ENCODE peak calls at places on chromosome 1, in five cellular contexts. One of them, this sample, is unnamed. For H3K4me1, the result is how much of the 10 kb centered on the place peaks cover.

GRCh38 chr1:63487336-63488065 is 35.5 kb downstream of the ITGB3BP start:
- DNase-seq in Peyer's patch: no peak
- DNase-seq in CD8-positive, alpha-beta memory T cell: no peak
- DNase-seq in IMR-90: peak
- DNase-seq in breast epithelium: no peak
- DNase-seq in this sample: no peak

GRCh38 chr1:58402444-58402843 is 144.1 kb downstream of the OMA1 start:
- DNase-seq in Peyer's patch: no peak
- DNase-seq in CD8-positive, alpha-beta memory T cell: no peak
- DNase-seq in IMR-90: peak
- DNase-seq in breast epithelium: no peak
- DNase-seq in this sample: no peak

GRCh38 chr1:187971851-187972250 is 1143.1 kb downstream of the PLA2G4A start:
- DNase-seq in Peyer's patch: no peak
- DNase-seq in CD8-positive, alpha-beta memory T cell: no peak
- DNase-seq in IMR-90: no peak
- DNase-seq in breast epithelium: no peak
- DNase-seq in this sample: no peak

GRCh38 chr1:228031276-228031995 is 24.6 kb downstream of the WNT3A start:
- DNase-seq in Peyer's patch: peak
- DNase-seq in CD8-positive, alpha-beta memory T cell: no peak
- DNase-seq in IMR-90: no peak
- DNase-seq in breast epithelium: peak
- DNase-seq in this sample: no peak

GRCh38 chr1:32771561-32772280 is 45.4 kb downstream of the YARS1 start:
- DNase-seq in Peyer's patch: no peak
- DNase-seq in CD8-positive, alpha-beta memory T cell: no peak
- DNase-seq in IMR-90: no peak
- DNase-seq in breast epithelium: no peak
- DNase-seq in this sample: no peak

GRCh38 chr1:211472724-211473123 is 19.2 kb downstream of the RD3 start:
- DNase-seq in Peyer's patch: no peak
- DNase-seq in CD8-positive, alpha-beta memory T cell: no peak
- DNase-seq in IMR-90: no peak
- DNase-seq in breast epithelium: no peak
- DNase-seq in this sample: no peak

GRCh38 chr1:53899206-53899628 is 5.2 kb downstream of the DIO1 start:
- DNase-seq in Peyer's patch: no peak
- DNase-seq in CD8-positive, alpha-beta memory T cell: no peak
- DNase-seq in IMR-90: peak
- DNase-seq in breast epithelium: no peak
- DNase-seq in this sample: no peak

GRCh38 chr1:7704214-7705047 is 66.7 kb upstream of the VAMP3 start:
- DNase-seq in Peyer's patch: peak
- DNase-seq in CD8-positive, alpha-beta memory T cell: peak
- DNase-seq in IMR-90: peak
- DNase-seq in breast epithelium: peak
- DNase-seq in this sample: peak

GRCh38 chr1:156591181-156591431 is 470 bp upstream of the NAXE start:
- DNase-seq in Peyer's patch: no peak
- DNase-seq in CD8-positive, alpha-beta memory T cell: no peak
- DNase-seq in IMR-90: no peak
- DNase-seq in breast epithelium: peak
- DNase-seq in this sample: no peak

GRCh38 chr1:53643881-53644390 is 95.0 kb downstream of the GLIS1 start:
- DNase-seq in Peyer's patch: peak
- DNase-seq in CD8-positive, alpha-beta memory T cell: no peak
- DNase-seq in IMR-90: no peak
- DNase-seq in breast epithelium: peak
- DNase-seq in this sample: no peak

GRCh38 chr1:56106551-56107277 is 472.6 kb downstream of the PLPP3 start:
- DNase-seq in Peyer's patch: no peak
- DNase-seq in CD8-positive, alpha-beta memory T cell: no peak
- DNase-seq in IMR-90: no peak
- DNase-seq in breast epithelium: no peak
- DNase-seq in this sample: no peak

GRCh38 chr1:248924696-248925532 is 18.9 kb downstream of the PGBD2 start:
- DNase-seq in Peyer's patch: peak
- DNase-seq in CD8-positive, alpha-beta memory T cell: peak
- DNase-seq in IMR-90: peak
- DNase-seq in breast epithelium: no peak
- DNase-seq in this sample: peak

GRCh38 chr1:167066333-167067122 is 23.6 kb downstream of the GPA33 start:
- DNase-seq in Peyer's patch: peak
- DNase-seq in CD8-positive, alpha-beta memory T cell: peak
- DNase-seq in IMR-90: peak
- DNase-seq in breast epithelium: peak
- DNase-seq in this sample: peak

GRCh38 chr1:9809122-9809521 is 14.6 kb downstream of the CLSTN1 start:
- DNase-seq in Peyer's patch: no peak
- DNase-seq in CD8-positive, alpha-beta memory T cell: no peak
- DNase-seq in IMR-90: no peak
- DNase-seq in breast epithelium: no peak
- DNase-seq in this sample: no peak

GRCh38 chr1:64871256-64871655 is 95.1 kb downstream of the JAK1 start:
- DNase-seq in Peyer's patch: no peak
- DNase-seq in CD8-positive, alpha-beta memory T cell: no peak
- DNase-seq in IMR-90: no peak
- DNase-seq in breast epithelium: no peak
- DNase-seq in this sample: no peak

GRCh38 chr1:63774617-63775417 is 1.0 kb downstream of the ROR1 start:
- DNase-seq in Peyer's patch: peak
- DNase-seq in CD8-positive, alpha-beta memory T cell: no peak
- DNase-seq in IMR-90: peak
- DNase-seq in breast epithelium: no peak
- DNase-seq in this sample: no peak

GRCh38 chr1:58528518-58528917 is 18.0 kb downstream of the OMA1 start:
- DNase-seq in Peyer's patch: no peak
- DNase-seq in CD8-positive, alpha-beta memory T cell: no peak
- DNase-seq in IMR-90: peak
- DNase-seq in breast epithelium: no peak
- DNase-seq in this sample: no peak

GRCh38 chr1:101128211-101128727 is 102.7 kb upstream of the DPH5 start:
- DNase-seq in Peyer's patch: peak
- DNase-seq in CD8-positive, alpha-beta memory T cell: no peak
- DNase-seq in IMR-90: no peak
- DNase-seq in breast epithelium: no peak
- DNase-seq in this sample: peak

GRCh38 chr1:114314098-114314497 is 160.4 kb upstream of the SYT6 start:
- DNase-seq in Peyer's patch: no peak
- DNase-seq in CD8-positive, alpha-beta memory T cell: no peak
- DNase-seq in IMR-90: peak
- DNase-seq in breast epithelium: no peak
- DNase-seq in this sample: no peak

GRCh38 chr1:159872896-159873295 is 10.4 kb upstream of the VSIG8 start:
- DNase-seq in Peyer's patch: no peak
- DNase-seq in CD8-positive, alpha-beta memory T cell: no peak
- DNase-seq in IMR-90: no peak
- DNase-seq in breast epithelium: no peak
- DNase-seq in this sample: no peak

GRCh38 chr1:225962440-225962975 is 21.5 kb upstream of the LEFTY2 start:
- DNase-seq in Peyer's patch: peak
- DNase-seq in CD8-positive, alpha-beta memory T cell: peak
- DNase-seq in IMR-90: no peak
- DNase-seq in breast epithelium: no peak
- DNase-seq in this sample: peak

GRCh38 chr1:75134939-75135828 is 996 bp downstream of the LHX8 start:
- DNase-seq in Peyer's patch: no peak
- DNase-seq in CD8-positive, alpha-beta memory T cell: no peak
- DNase-seq in IMR-90: peak
- DNase-seq in breast epithelium: no peak
- DNase-seq in this sample: no peak

GRCh38 chr1:32755810-32756159 is 53.2 kb upstream of the SYNC start:
- DNase-seq in Peyer's patch: no peak
- DNase-seq in CD8-positive, alpha-beta memory T cell: no peak
- DNase-seq in IMR-90: no peak
- DNase-seq in breast epithelium: no peak
- DNase-seq in this sample: no peak

GRCh38 chr1:44985747-44986359 is 542 bp downstream of the EIF2B3 start:
- DNase-seq in Peyer's patch: no peak
- DNase-seq in CD8-positive, alpha-beta memory T cell: no peak
- DNase-seq in IMR-90: peak
- DNase-seq in breast epithelium: no peak
- DNase-seq in this sample: no peak

GRCh38 chr1:84504580-84505021 is 1.6 kb upstream of the SPATA1 start:
- DNase-seq in Peyer's patch: no peak
- DNase-seq in CD8-positive, alpha-beta memory T cell: no peak
- DNase-seq in IMR-90: peak
- DNase-seq in breast epithelium: no peak
- DNase-seq in this sample: no peak

GRCh38 chr1:40977721-40978120 is 1.8 kb upstream of the CTPS1 start:
- DNase-seq in Peyer's patch: no peak
- DNase-seq in CD8-positive, alpha-beta memory T cell: no peak
- DNase-seq in IMR-90: no peak
- DNase-seq in breast epithelium: no peak
- DNase-seq in this sample: no peak

GRCh38 chr1:16064536-16065196 is 8.8 kb downstream of the FAM131C start:
- DNase-seq in Peyer's patch: no peak
- DNase-seq in CD8-positive, alpha-beta memory T cell: no peak
- DNase-seq in IMR-90: no peak
- DNase-seq in breast epithelium: no peak
- DNase-seq in this sample: no peak
- H3K27ac ChIP-seq in Peyer's patch: no peak
- H3K27ac ChIP-seq in CD8-positive, alpha-beta memory T cell: no peak
- H3K27ac ChIP-seq in IMR-90: no peak
- H3K27ac ChIP-seq in breast epithelium: no peak
- H3K27ac ChIP-seq in this sample: no peak

GRCh38 chr1:203179328-203180009 is 3.8 kb upstream of the MYBPH start:
- DNase-seq in Peyer's patch: no peak
- DNase-seq in CD8-positive, alpha-beta memory T cell: no peak
- DNase-seq in IMR-90: no peak
- DNase-seq in breast epithelium: peak
- DNase-seq in this sample: no peak
- H3K4me1 ChIP-seq in Peyer's patch: under half
- H3K4me1 ChIP-seq in CD8-positive, alpha-beta memory T cell: under half
- H3K4me1 ChIP-seq in IMR-90: under half
- H3K4me1 ChIP-seq in breast epithelium: under half
- H3K4me1 ChIP-seq in this sample: under half

GRCh38 chr1:18907914-18908845 is 5.8 kb upstream of the ALDH4A1 start:
- DNase-seq in Peyer's patch: no peak
- DNase-seq in CD8-positive, alpha-beta memory T cell: no peak
- DNase-seq in IMR-90: no peak
- DNase-seq in breast epithelium: no peak
- DNase-seq in this sample: no peak
- H3K4me3 ChIP-seq in Peyer's patch: no peak
- H3K4me3 ChIP-seq in CD8-positive, alpha-beta memory T cell: no peak
- H3K4me3 ChIP-seq in IMR-90: no peak
- H3K4me3 ChIP-seq in breast epithelium: no peak
- H3K4me3 ChIP-seq in this sample: no peak

GRCh38 chr1:26306290-26307221 is at the start of gene UBXN11:
- DNase-seq in Peyer's patch: peak
- DNase-seq in CD8-positive, alpha-beta memory T cell: peak
- DNase-seq in IMR-90: peak
- DNase-seq in breast epithelium: peak
- DNase-seq in this sample: peak
- H3K27ac ChIP-seq in Peyer's patch: peak
- H3K27ac ChIP-seq in CD8-positive, alpha-beta memory T cell: peak
- H3K27ac ChIP-seq in IMR-90: peak
- H3K27ac ChIP-seq in breast epithelium: peak
- H3K27ac ChIP-seq in this sample: peak

GRCh38 chr1:234978397-234979291 is 150.0 kb downstream of the TOMM20 start:
- DNase-seq in Peyer's patch: peak
- DNase-seq in CD8-positive, alpha-beta memory T cell: peak
- DNase-seq in IMR-90: peak
- DNase-seq in breast epithelium: no peak
- DNase-seq in this sample: no peak

GRCh38 chr1:234980657-234981396 is 147.8 kb downstream of the TOMM20 start:
- DNase-seq in Peyer's patch: peak
- DNase-seq in CD8-positive, alpha-beta memory T cell: peak
- DNase-seq in IMR-90: peak
- DNase-seq in breast epithelium: peak
- DNase-seq in this sample: no peak

GRCh38 chr1:234979316-234980223 is 149.1 kb downstream of the TOMM20 start:
- DNase-seq in Peyer's patch: peak
- DNase-seq in CD8-positive, alpha-beta memory T cell: no peak
- DNase-seq in IMR-90: no peak
- DNase-seq in breast epithelium: no peak
- DNase-seq in this sample: no peak

GRCh38 chr1:234981758-234982157 is 146.9 kb downstream of the TOMM20 start:
- DNase-seq in Peyer's patch: peak
- DNase-seq in CD8-positive, alpha-beta memory T cell: no peak
- DNase-seq in IMR-90: no peak
- DNase-seq in breast epithelium: no peak
- DNase-seq in this sample: no peak

DNA sequence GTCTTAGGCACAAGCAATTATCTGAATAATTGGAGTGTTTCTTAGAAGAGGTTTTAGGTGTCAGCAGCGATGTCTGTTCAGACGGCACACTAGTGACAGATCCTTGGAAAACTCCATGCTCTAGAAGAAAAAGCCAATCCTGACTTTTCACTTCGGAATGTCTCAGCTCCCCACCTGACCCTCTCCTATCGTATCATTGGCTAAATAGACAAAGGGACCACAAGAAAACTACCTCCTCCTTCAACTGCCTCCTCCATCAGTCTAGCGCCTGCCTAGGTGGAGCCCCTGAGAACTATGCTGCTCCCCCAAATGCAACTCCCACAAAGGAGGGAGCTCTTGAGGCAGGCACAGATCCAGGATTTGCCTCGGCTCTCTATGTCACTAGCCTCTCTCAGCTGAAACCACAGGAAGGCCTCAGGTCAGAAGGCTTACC is 148.4 kb downstream of the TOMM20 start:
- DNase-seq in Peyer's patch: no peak
- DNase-seq in CD8-positive, alpha-beta memory T cell: no peak
- DNase-seq in IMR-90: no peak
- DNase-seq in breast epithelium: no peak
- DNase-seq in this sample: no peak
- H3K4me1 ChIP-seq in Peyer's patch: under half
- H3K4me1 ChIP-seq in CD8-positive, alpha-beta memory T cell: under half
- H3K4me1 ChIP-seq in IMR-90: half or more
- H3K4me1 ChIP-seq in breast epithelium: under half
- H3K4me1 ChIP-seq in this sample: under half

DNA sequence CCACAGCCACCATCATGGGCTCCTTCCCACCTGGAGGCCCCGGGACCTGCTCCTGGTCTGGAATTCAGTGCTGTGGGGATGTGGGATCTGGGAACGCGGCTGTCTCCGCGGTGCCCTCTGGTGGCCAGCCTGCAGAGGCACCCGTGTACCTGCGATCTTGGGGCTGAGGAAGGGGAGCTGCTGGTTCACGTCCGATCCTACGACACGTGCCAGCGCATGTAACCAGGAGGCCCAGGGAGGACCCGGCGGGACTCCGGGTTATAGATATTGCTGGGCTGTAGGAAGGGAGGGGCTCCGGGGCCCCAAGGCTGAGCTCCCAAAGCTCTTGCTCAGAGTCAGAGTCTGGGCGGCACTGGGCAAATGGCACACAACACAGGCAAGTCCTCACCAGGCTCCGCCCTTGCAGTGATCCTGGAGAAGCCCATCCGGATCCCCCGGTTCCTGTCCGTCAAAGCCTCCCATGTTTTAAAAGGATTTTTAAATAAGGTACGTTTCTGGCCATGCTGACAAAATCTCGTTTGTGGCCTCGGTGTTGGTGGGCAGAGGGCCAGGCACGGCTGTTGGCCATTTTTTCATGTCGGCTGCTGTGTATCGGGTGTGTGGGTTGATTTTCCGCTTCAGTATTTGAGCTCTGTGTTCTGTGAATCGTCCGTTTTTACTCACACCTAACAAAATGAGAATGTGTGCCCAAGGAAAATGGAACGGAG is 20.1 kb downstream of the FAAP20 start:
- DNase-seq in Peyer's patch: peak
- DNase-seq in CD8-positive, alpha-beta memory T cell: no peak
- DNase-seq in IMR-90: peak
- DNase-seq in breast epithelium: no peak
- DNase-seq in this sample: peak
- H3K4me3 ChIP-seq in Peyer's patch: peak
- H3K4me3 ChIP-seq in CD8-positive, alpha-beta memory T cell: no peak
- H3K4me3 ChIP-seq in IMR-90: no peak
- H3K4me3 ChIP-seq in breast epithelium: peak
- H3K4me3 ChIP-seq in this sample: no peak

This sample was measured in naive thymus-derived CD4-positive, alpha-beta T cell.